ENCODE peak calls at places on chromosomes 6 and 20, in ten cellular contexts. F is NCI-H1436; E is activated CD4-positive, alpha-beta T cell treated with anti-CD3 and anti-CD28 coated beads for 48 hours; S is nucleus accumbens; G is activated gamma-delta T cell treated with Interleukin-2 at 50 U/mL for 16 hours; N is astrocyte of the spinal cord; J is GM12864; P is occipital lobe; T is mucosa of descending colon; M is heart left ventricle. X is an unnamed sample.

GRCh38 chr6:113110211-113110610 is 746.9 kb upstream of the MARCKS start:
- DNase-seq in P (no peak), N (no peak), F (no peak), J (no peak), T (no peak), S (no peak), M (no peak), E (no peak), G (no peak), X (no peak)

GRCh38 chr6:16505711-16506362 is 255.4 kb downstream of the ATXN1 start:
- DNase-seq in G (no peak), J (no peak), S (no peak), N (peak), F (no peak), E (no peak), T (no peak), P (no peak), M (no peak), X (no peak)

GRCh38 chr20:57647006-57647932 is 27.0 kb upstream of the ZBP1 start:
- DNase-seq in F (no peak), T (no peak), J (no peak), N (no peak), E (no peak), P (no peak), M (no peak), S (no peak), G (no peak), X (no peak)

GRCh38 chr20:38134427-38135281 is 30.4 kb downstream of the TGM2 start:
- DNase-seq in T (no peak), S (no peak), J (no peak), G (no peak), E (no peak), F (no peak), N (peak), P (no peak), M (no peak), X (no peak)

GRCh38 chr6:17877196-17877889 is 110.1 kb downstream of the KIF13A start:
- DNase-seq in T (no peak), P (no peak), G (no peak), E (no peak), F (no peak), J (no peak), N (peak), S (no peak), M (no peak), X (no peak)

GRCh38 chr20:24149881-24150307 is 161.3 kb upstream of the GGTLC1 start:
- DNase-seq in T (no peak), J (no peak), E (peak), M (peak), P (no peak), G (no peak), F (no peak), N (no peak), S (no peak), X (peak)

GRCh38 chr20:51828762-51829161 is 26.4 kb upstream of the SALL4 start:
- DNase-seq in E (no peak), F (no peak), G (no peak), J (no peak), T (no peak), S (no peak), N (no peak), M (no peak), P (no peak), X (no peak)

GRCh38 chr6:111011360-111012142 is 29.7 kb downstream of the RPF2 start:
- DNase-seq in M (no peak), P (no peak), J (peak), E (no peak), G (no peak), S (no peak), N (peak), F (peak), T (no peak), X (no peak)

GRCh38 chr20:59342017-59342957 is 41.9 kb downstream of the EDN3 start:
- DNase-seq in J (no peak), P (no peak), N (no peak), G (no peak), T (no peak), E (no peak), S (no peak), F (no peak), M (no peak), X (no peak)

GRCh38 chr20:32707691-32708581 is 34.2 kb upstream of the C20orf203 start:
- DNase-seq in J (no peak), T (no peak), E (no peak), N (peak), M (no peak), P (no peak), F (no peak), G (no peak), S (no peak), X (no peak)

X was measured in body of pancreas.